ENCODE peak calls at places on chromosomes 5 and 9, in ten cellular contexts. One of them, this sample, is unnamed. For H3K27me3, the result is how much of the 10 kb centered on the place peaks cover.

GRCh38 chr9:19342927-19343326 is 37.1 kb downstream of the RPS6 start:
- DNase-seq in sigmoid colon: no peak
- DNase-seq in endothelial cell of umbilical vein: peak
- DNase-seq in PC-3: no peak
- DNase-seq in adrenal gland: no peak
- DNase-seq in CD8-positive, alpha-beta T cell: no peak
- DNase-seq in HCT116: no peak
- DNase-seq in esophagus squamous epithelium: no peak
- DNase-seq in pancreas: no peak
- DNase-seq in right lobe of liver: no peak
- DNase-seq in this sample: no peak

GRCh38 chr5:180327166-180327565 is 26.0 kb downstream of the GFPT2 start:
- DNase-seq in sigmoid colon: peak
- DNase-seq in endothelial cell of umbilical vein: no peak
- DNase-seq in PC-3: no peak
- DNase-seq in adrenal gland: no peak
- DNase-seq in CD8-positive, alpha-beta T cell: no peak
- DNase-seq in HCT116: no peak
- DNase-seq in esophagus squamous epithelium: no peak
- DNase-seq in pancreas: no peak
- DNase-seq in right lobe of liver: no peak
- DNase-seq in this sample: no peak

GRCh38 chr5:23146183-23146582 is 293.0 kb upstream of the CDH12 start:
- DNase-seq in sigmoid colon: no peak
- DNase-seq in endothelial cell of umbilical vein: no peak
- DNase-seq in PC-3: no peak
- DNase-seq in adrenal gland: no peak
- DNase-seq in CD8-positive, alpha-beta T cell: no peak
- DNase-seq in HCT116: no peak
- DNase-seq in esophagus squamous epithelium: no peak
- DNase-seq in pancreas: peak
- DNase-seq in right lobe of liver: no peak
- DNase-seq in this sample: no peak

GRCh38 chr5:5141011-5141599 is 975 bp downstream of the ADAMTS16 start:
- DNase-seq in sigmoid colon: no peak
- DNase-seq in endothelial cell of umbilical vein: no peak
- DNase-seq in PC-3: peak
- DNase-seq in adrenal gland: no peak
- DNase-seq in CD8-positive, alpha-beta T cell: no peak
- DNase-seq in HCT116: no peak
- DNase-seq in esophagus squamous epithelium: no peak
- DNase-seq in pancreas: no peak
- DNase-seq in right lobe of liver: no peak
- DNase-seq in this sample: no peak

GRCh38 chr5:1651971-1652872 is 128.5 kb upstream of the LPCAT1 start:
- DNase-seq in sigmoid colon: no peak
- DNase-seq in endothelial cell of umbilical vein: no peak
- DNase-seq in PC-3: no peak
- DNase-seq in adrenal gland: no peak
- DNase-seq in CD8-positive, alpha-beta T cell: no peak
- DNase-seq in HCT116: no peak
- DNase-seq in esophagus squamous epithelium: no peak
- DNase-seq in pancreas: peak
- DNase-seq in right lobe of liver: no peak
- DNase-seq in this sample: no peak

GRCh38 chr5:149857499-149857898 is 87.1 kb downstream of the PDE6A start:
- DNase-seq in sigmoid colon: peak
- DNase-seq in endothelial cell of umbilical vein: peak
- DNase-seq in PC-3: peak
- DNase-seq in adrenal gland: peak
- DNase-seq in CD8-positive, alpha-beta T cell: no peak
- DNase-seq in HCT116: no peak
- DNase-seq in esophagus squamous epithelium: no peak
- DNase-seq in pancreas: peak
- DNase-seq in right lobe of liver: peak
- DNase-seq in this sample: peak

GRCh38 chr9:74543145-74543544 is 46.0 kb downstream of the RORB start:
- DNase-seq in sigmoid colon: no peak
- DNase-seq in endothelial cell of umbilical vein: no peak
- DNase-seq in PC-3: no peak
- DNase-seq in adrenal gland: no peak
- DNase-seq in CD8-positive, alpha-beta T cell: no peak
- DNase-seq in HCT116: no peak
- DNase-seq in esophagus squamous epithelium: no peak
- DNase-seq in pancreas: no peak
- DNase-seq in right lobe of liver: no peak
- DNase-seq in this sample: no peak

GRCh38 chr9:8733096-8733954 is 933.7 kb upstream of the DMAC1 start:
- DNase-seq in sigmoid colon: no peak
- DNase-seq in endothelial cell of umbilical vein: peak
- DNase-seq in PC-3: no peak
- DNase-seq in adrenal gland: peak
- DNase-seq in CD8-positive, alpha-beta T cell: no peak
- DNase-seq in HCT116: no peak
- DNase-seq in esophagus squamous epithelium: no peak
- DNase-seq in pancreas: no peak
- DNase-seq in right lobe of liver: no peak
- DNase-seq in this sample: no peak

GRCh38 chr5:55650391-55650790 is 61.7 kb downstream of the SLC38A9 start:
- DNase-seq in sigmoid colon: no peak
- DNase-seq in endothelial cell of umbilical vein: peak
- DNase-seq in PC-3: peak
- DNase-seq in adrenal gland: no peak
- DNase-seq in CD8-positive, alpha-beta T cell: no peak
- DNase-seq in HCT116: no peak
- DNase-seq in esophagus squamous epithelium: no peak
- DNase-seq in pancreas: no peak
- DNase-seq in right lobe of liver: no peak
- DNase-seq in this sample: no peak

GRCh38 chr9:28925184-28925583 is 1351.9 kb upstream of the C9orf72 start:
- DNase-seq in sigmoid colon: no peak
- DNase-seq in endothelial cell of umbilical vein: no peak
- DNase-seq in PC-3: peak
- DNase-seq in adrenal gland: no peak
- DNase-seq in CD8-positive, alpha-beta T cell: no peak
- DNase-seq in HCT116: no peak
- DNase-seq in esophagus squamous epithelium: no peak
- DNase-seq in pancreas: no peak
- DNase-seq in right lobe of liver: no peak
- DNase-seq in this sample: peak

GRCh38 chr9:137493163-137494103 is 34.3 kb upstream of the NSMF start:
- DNase-seq in sigmoid colon: peak
- DNase-seq in endothelial cell of umbilical vein: no peak
- DNase-seq in PC-3: no peak
- DNase-seq in adrenal gland: no peak
- DNase-seq in CD8-positive, alpha-beta T cell: no peak
- DNase-seq in HCT116: no peak
- DNase-seq in esophagus squamous epithelium: no peak
- DNase-seq in pancreas: peak
- DNase-seq in right lobe of liver: no peak
- DNase-seq in this sample: no peak

GRCh38 chr9:87765521-87765920 is 39.6 kb downstream of the CTSL start:
- DNase-seq in sigmoid colon: no peak
- DNase-seq in endothelial cell of umbilical vein: no peak
- DNase-seq in PC-3: no peak
- DNase-seq in adrenal gland: no peak
- DNase-seq in CD8-positive, alpha-beta T cell: no peak
- DNase-seq in HCT116: no peak
- DNase-seq in esophagus squamous epithelium: no peak
- DNase-seq in pancreas: no peak
- DNase-seq in right lobe of liver: no peak
- DNase-seq in this sample: peak

GRCh38 chr9:109418827-109419226 is 79.3 kb downstream of the PTPN3 start:
- DNase-seq in sigmoid colon: no peak
- DNase-seq in endothelial cell of umbilical vein: no peak
- DNase-seq in PC-3: no peak
- DNase-seq in adrenal gland: no peak
- DNase-seq in CD8-positive, alpha-beta T cell: no peak
- DNase-seq in HCT116: no peak
- DNase-seq in esophagus squamous epithelium: no peak
- DNase-seq in pancreas: no peak
- DNase-seq in right lobe of liver: no peak
- DNase-seq in this sample: no peak

GRCh38 chr9:8555767-8556500 is 756.4 kb upstream of the DMAC1 start:
- DNase-seq in sigmoid colon: no peak
- DNase-seq in endothelial cell of umbilical vein: no peak
- DNase-seq in PC-3: no peak
- DNase-seq in adrenal gland: no peak
- DNase-seq in CD8-positive, alpha-beta T cell: no peak
- DNase-seq in HCT116: no peak
- DNase-seq in esophagus squamous epithelium: no peak
- DNase-seq in pancreas: no peak
- DNase-seq in right lobe of liver: no peak
- DNase-seq in this sample: no peak

GRCh38 chr9:93599571-93600403 is 23.4 kb downstream of the PHF2 start:
- DNase-seq in sigmoid colon: no peak
- DNase-seq in endothelial cell of umbilical vein: no peak
- DNase-seq in PC-3: no peak
- DNase-seq in adrenal gland: no peak
- DNase-seq in CD8-positive, alpha-beta T cell: no peak
- DNase-seq in HCT116: no peak
- DNase-seq in esophagus squamous epithelium: no peak
- DNase-seq in pancreas: no peak
- DNase-seq in right lobe of liver: peak
- DNase-seq in this sample: no peak

GRCh38 chr9:26426732-26427131 is 465.9 kb downstream of the CAAP1 start:
- DNase-seq in sigmoid colon: no peak
- DNase-seq in endothelial cell of umbilical vein: no peak
- DNase-seq in PC-3: no peak
- DNase-seq in adrenal gland: no peak
- DNase-seq in CD8-positive, alpha-beta T cell: no peak
- DNase-seq in HCT116: no peak
- DNase-seq in esophagus squamous epithelium: no peak
- DNase-seq in pancreas: no peak
- DNase-seq in right lobe of liver: no peak
- DNase-seq in this sample: no peak

DNA sequence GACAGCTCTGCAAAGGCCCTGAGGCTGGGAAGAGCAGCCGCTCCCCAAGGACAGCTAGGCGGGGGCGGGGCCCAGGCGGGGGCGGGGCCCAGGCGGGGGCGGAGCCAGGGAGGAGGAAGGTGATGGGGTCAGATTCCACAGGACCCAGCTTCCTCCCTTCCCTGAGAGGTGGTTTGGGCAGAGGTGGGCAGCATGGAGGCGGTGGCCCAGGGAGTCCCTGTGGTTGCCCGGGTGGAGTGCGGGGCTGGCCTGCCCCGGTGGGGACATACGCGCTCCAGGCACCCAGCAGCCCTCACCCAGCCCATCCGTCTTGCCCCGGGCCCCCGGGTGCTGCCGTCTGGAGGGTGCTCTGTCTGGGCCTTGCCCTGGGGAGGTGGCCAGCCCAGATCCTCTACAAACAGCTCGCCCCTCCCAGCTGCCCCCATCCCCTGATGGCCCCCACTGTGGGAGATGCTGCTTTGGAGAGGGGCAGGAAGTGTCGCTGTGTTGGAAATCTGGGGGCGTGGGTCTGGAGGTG is 11.0 kb upstream of the RNU6ATAC start:
- DNase-seq in sigmoid colon: no peak
- DNase-seq in endothelial cell of umbilical vein: no peak
- DNase-seq in PC-3: peak
- DNase-seq in adrenal gland: no peak
- DNase-seq in CD8-positive, alpha-beta T cell: no peak
- DNase-seq in HCT116: no peak
- DNase-seq in esophagus squamous epithelium: no peak
- DNase-seq in pancreas: peak
- DNase-seq in right lobe of liver: peak
- DNase-seq in this sample: no peak
- H3K27ac ChIP-seq in sigmoid colon: no peak
- H3K27ac ChIP-seq in endothelial cell of umbilical vein: no peak
- H3K27ac ChIP-seq in PC-3: no peak
- H3K27ac ChIP-seq in adrenal gland: no peak
- H3K27ac ChIP-seq in CD8-positive, alpha-beta T cell: no peak
- H3K27ac ChIP-seq in HCT116: no peak
- H3K27ac ChIP-seq in esophagus squamous epithelium: no peak
- H3K27ac ChIP-seq in pancreas: no peak
- H3K27ac ChIP-seq in right lobe of liver: peak
- H3K27ac ChIP-seq in this sample: no peak

GRCh38 chr5:20555034-20555433 is 567.0 kb upstream of the CDH18 start:
- DNase-seq in sigmoid colon: no peak
- DNase-seq in endothelial cell of umbilical vein: no peak
- DNase-seq in PC-3: peak
- DNase-seq in adrenal gland: no peak
- DNase-seq in CD8-positive, alpha-beta T cell: no peak
- DNase-seq in HCT116: no peak
- DNase-seq in esophagus squamous epithelium: no peak
- DNase-seq in pancreas: no peak
- DNase-seq in right lobe of liver: no peak
- DNase-seq in this sample: no peak
- TF ChIP-seq CTCF in sigmoid colon: no peak
- TF ChIP-seq CTCF in endothelial cell of umbilical vein: no peak
- TF ChIP-seq CTCF in PC-3: peak
- TF ChIP-seq CTCF in adrenal gland: no peak
- TF ChIP-seq CTCF in CD8-positive, alpha-beta T cell: no peak
- TF ChIP-seq CTCF in HCT116: no peak
- TF ChIP-seq CTCF in esophagus squamous epithelium: no peak
- TF ChIP-seq CTCF in pancreas: no peak
- TF ChIP-seq CTCF in right lobe of liver: no peak
- TF ChIP-seq CTCF in this sample: peak

GRCh38 chr5:138139776-138140080 is 500 bp upstream of the NME5 start:
- DNase-seq in sigmoid colon: no peak
- DNase-seq in endothelial cell of umbilical vein: no peak
- DNase-seq in PC-3: no peak
- DNase-seq in adrenal gland: no peak
- DNase-seq in CD8-positive, alpha-beta T cell: no peak
- DNase-seq in HCT116: no peak
- DNase-seq in esophagus squamous epithelium: no peak
- DNase-seq in pancreas: no peak
- DNase-seq in right lobe of liver: no peak
- DNase-seq in this sample: no peak
- H3K27me3 ChIP-seq in sigmoid colon: under half
- H3K27me3 ChIP-seq in endothelial cell of umbilical vein: under half
- H3K27me3 ChIP-seq in PC-3: under half
- H3K27me3 ChIP-seq in adrenal gland: under half
- H3K27me3 ChIP-seq in CD8-positive, alpha-beta T cell: under half
- H3K27me3 ChIP-seq in HCT116: under half
- H3K27me3 ChIP-seq in esophagus squamous epithelium: under half
- H3K27me3 ChIP-seq in pancreas: under half
- H3K27me3 ChIP-seq in right lobe of liver: under half
- H3K27me3 ChIP-seq in this sample: under half

DNA sequence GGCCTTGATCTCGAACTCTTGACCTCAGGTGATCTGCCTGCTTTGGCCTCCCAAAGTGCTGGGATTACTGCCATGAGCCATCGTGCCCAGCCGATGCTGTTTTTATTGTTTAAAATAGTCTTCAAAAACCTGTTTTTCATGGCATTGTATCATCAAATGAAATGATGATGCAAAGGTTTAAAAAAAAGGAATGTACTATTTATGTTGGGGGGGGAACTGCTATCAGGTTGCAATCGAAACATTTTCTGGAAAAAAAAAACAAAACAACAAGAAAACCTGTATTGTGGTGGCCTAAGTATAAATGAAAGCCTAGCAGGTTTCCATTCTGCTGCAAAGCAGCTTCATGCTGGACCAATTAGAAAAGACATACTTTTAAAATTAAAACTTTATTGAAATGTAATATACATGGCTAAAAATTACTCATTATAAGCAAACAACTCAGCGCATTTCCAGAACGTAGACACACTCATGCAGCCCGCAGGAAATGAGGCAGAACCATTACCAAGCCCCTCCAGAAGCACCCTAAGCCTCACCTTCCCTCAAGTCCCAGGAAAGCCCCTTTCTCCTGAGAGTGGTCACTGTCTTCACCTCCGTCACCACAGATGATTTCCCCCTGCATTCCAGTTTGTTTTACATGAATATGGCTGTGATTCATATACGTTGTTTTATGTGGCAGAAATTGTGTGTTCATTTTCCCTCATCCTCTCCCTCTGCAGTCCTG is 19.0 kb downstream of the GPR107 start:
- DNase-seq in sigmoid colon: no peak
- DNase-seq in endothelial cell of umbilical vein: peak
- DNase-seq in PC-3: peak
- DNase-seq in adrenal gland: no peak
- DNase-seq in CD8-positive, alpha-beta T cell: no peak
- DNase-seq in HCT116: no peak
- DNase-seq in esophagus squamous epithelium: no peak
- DNase-seq in pancreas: no peak
- DNase-seq in right lobe of liver: no peak
- DNase-seq in this sample: no peak
- H3K27ac ChIP-seq in sigmoid colon: no peak
- H3K27ac ChIP-seq in endothelial cell of umbilical vein: peak
- H3K27ac ChIP-seq in PC-3: peak
- H3K27ac ChIP-seq in adrenal gland: peak
- H3K27ac ChIP-seq in CD8-positive, alpha-beta T cell: no peak
- H3K27ac ChIP-seq in HCT116: no peak
- H3K27ac ChIP-seq in esophagus squamous epithelium: peak
- H3K27ac ChIP-seq in pancreas: peak
- H3K27ac ChIP-seq in right lobe of liver: peak
- H3K27ac ChIP-seq in this sample: no peak

This sample was measured in foreskin keratinocyte.